ENCODE peak calls at places on chromosome 10, in ten cellular contexts. B is fibroblast of pulmonary artery, N is AG09309, D is suprapubic skin, T is A673, A is bronchial epithelial cell, M is hepatocyte, O is astrocyte of the spinal cord, G is A549, Y is spleen. P is an unnamed sample.

GRCh38 chr10:122286872-122287271 is 15.8 kb downstream of the BTBD16 start:
- DNase-seq in A (no peak), N (peak), T (peak), Y (no peak), O (peak), D (no peak), B (peak), M (peak), G (no peak), P (peak)

GRCh38 chr10:7428673-7429350 is 18.0 kb upstream of the SFMBT2 start:
- DNase-seq in D (no peak), O (no peak), M (no peak), B (no peak), Y (no peak), N (no peak), G (no peak), T (no peak), A (no peak), P (no peak)

GRCh38 chr10:119131512-119132240 is 27.8 kb downstream of the DENND10 start:
- DNase-seq in T (peak), M (no peak), Y (no peak), N (no peak), O (peak), D (no peak), G (peak), A (no peak), B (peak), P (no peak)

GRCh38 chr10:69572159-69573055 is 815 bp downstream of the NEUROG3 start:
- DNase-seq in A (no peak), N (no peak), M (no peak), G (no peak), O (no peak), D (no peak), T (no peak), B (no peak), Y (no peak), P (peak)

GRCh38 chr10:32237644-32238345 is 109.2 kb downstream of the EPC1 start:
- DNase-seq in D (no peak), N (peak), B (peak), O (peak), M (no peak), Y (no peak), T (no peak), A (peak), G (no peak), P (no peak)

GRCh38 chr10:102150970-102151773 is 1.0 kb upstream of the NOLC1 start:
- DNase-seq in G (peak), M (peak), Y (peak), B (peak), N (no peak), D (no peak), T (no peak), O (no peak), A (peak), P (no peak)

GRCh38 chr10:5981529-5981928 is 4.2 kb upstream of the IL15RA start:
- DNase-seq in B (no peak), O (no peak), A (no peak), T (no peak), D (no peak), Y (no peak), M (no peak), N (no peak), G (no peak), P (no peak)

GRCh38 chr10:100551231-100551630 is 15.5 kb downstream of the HIF1AN start:
- DNase-seq in T (no peak), D (no peak), N (no peak), B (no peak), M (no peak), Y (no peak), O (no peak), A (no peak), G (no peak), P (no peak)

GRCh38 chr10:102327641-102328040 is 67.9 kb upstream of the NFKB2 start:
- DNase-seq in B (no peak), A (no peak), O (no peak), Y (no peak), N (no peak), T (no peak), G (no peak), M (no peak), D (no peak), P (no peak)

GRCh38 chr10:11823989-11824346 is 812 bp downstream of the PROSER2 start:
- DNase-seq in A (no peak), B (peak), M (no peak), O (peak), Y (no peak), N (no peak), G (no peak), T (no peak), D (no peak), P (no peak)

GRCh38 chr10:22338260-22338894 is 6.9 kb upstream of the SPAG6 start:
- DNase-seq in D (no peak), A (no peak), G (no peak), B (no peak), O (no peak), Y (no peak), N (no peak), M (no peak), T (no peak), P (no peak)

GRCh38 chr10:75294866-75295692 is 59.3 kb upstream of the COMTD1 start:
- DNase-seq in O (peak), M (peak), B (peak), G (peak), A (peak), N (peak), T (peak), Y (peak), D (peak), P (peak)
- TF ChIP-seq CTCF in O (peak), M (peak), B (no peak), G (peak), A (peak), N (no peak), T (peak), Y (peak), D (peak), P (no peak)

GRCh38 chr10:105063796-105064195 is 422.7 kb downstream of the SORCS3 start:
- DNase-seq in N (no peak), T (peak), Y (no peak), A (peak), B (peak), G (peak), O (peak), D (no peak), M (peak), P (peak)
- TF ChIP-seq CTCF in N (peak), T (peak), Y (no peak), A (peak), B (no peak), G (no peak), O (peak), D (no peak), M (peak), P (peak)

GRCh38 chr10:80168679-80169380 is 36.3 kb downstream of the PLAC9 start:
- DNase-seq in G (no peak), A (no peak), Y (peak), N (no peak), M (no peak), T (no peak), O (no peak), D (no peak), B (no peak), P (no peak)
- TF ChIP-seq CTCF in G (peak), A (peak), Y (peak), N (peak), M (no peak), T (no peak), O (peak), D (no peak), B (peak), P (no peak)

GRCh38 chr10:17249820-17250219 is 21.8 kb downstream of the VIM start:
- DNase-seq in Y (no peak), A (peak), M (no peak), B (peak), N (no peak), O (peak), D (no peak), T (peak), G (peak), P (no peak)
- TF ChIP-seq CTCF in Y (peak), A (peak), M (peak), B (peak), N (peak), O (peak), D (no peak), T (peak), G (peak), P (peak)

DNA sequence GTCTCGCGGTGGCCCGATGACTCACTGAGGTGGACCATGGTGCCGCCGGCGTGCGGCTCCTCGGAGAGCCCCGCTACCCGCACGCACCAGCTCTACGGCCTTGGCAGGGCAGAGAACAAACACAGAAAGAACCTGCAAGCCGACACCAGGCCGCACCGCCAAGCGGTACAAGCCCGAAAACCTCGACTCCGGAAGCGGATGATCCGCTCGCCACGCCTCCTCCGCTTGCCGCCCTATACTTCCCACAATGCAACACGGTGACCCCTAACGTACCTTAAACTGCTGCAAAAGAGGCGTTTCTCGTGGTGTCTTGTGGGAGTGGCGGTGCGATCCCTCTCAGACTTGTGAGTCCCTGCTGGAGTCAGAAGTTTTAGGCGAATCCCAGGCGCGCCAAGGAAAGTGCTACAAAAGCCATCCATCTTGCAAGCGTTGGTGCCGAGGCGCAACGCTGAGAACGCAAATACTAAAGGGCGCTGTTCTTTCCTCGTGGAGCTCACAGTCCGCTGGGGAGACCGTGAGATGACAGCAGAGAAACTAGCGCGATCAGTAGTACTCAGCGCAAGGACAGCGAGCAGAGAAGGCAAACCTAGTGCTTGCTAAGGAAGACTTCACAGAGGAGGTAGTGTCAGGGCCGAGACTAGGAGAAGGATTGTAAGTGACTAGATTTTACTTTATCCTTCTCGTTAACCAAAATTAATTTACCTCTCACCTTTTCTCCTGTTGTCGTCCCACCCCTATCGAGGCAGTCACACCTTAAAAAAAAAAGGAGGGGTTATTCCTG is at the start of gene MRPS16:
- DNase-seq in D (peak), G (peak), O (peak), M (peak), B (peak), T (peak), Y (peak), A (peak), N (peak), P (peak)
- TF ChIP-seq CTCF in D (no peak), G (no peak), O (no peak), M (no peak), B (no peak), T (no peak), Y (peak), A (no peak), N (no peak), P (no peak)